ENCODE peak calls at places on chromosomes 11 and 22, in seven cellular contexts. One of them, this sample, is unnamed.

GRCh38 chr22:35173655-35174054 is 83.6 kb upstream of the HMGXB4 start:
- DNase-seq in uterus: no peak
- DNase-seq in H54: no peak
- DNase-seq in IMR-90: no peak
- DNase-seq in spleen: no peak
- DNase-seq in heart left ventricle: no peak
- DNase-seq in endothelial cell of umbilical vein: no peak
- DNase-seq in this sample: no peak

GRCh38 chr11:111778047-111778558 is 11.9 kb upstream of the PPP2R1B start:
- DNase-seq in uterus: no peak
- DNase-seq in H54: no peak
- DNase-seq in IMR-90: no peak
- DNase-seq in spleen: no peak
- DNase-seq in heart left ventricle: no peak
- DNase-seq in endothelial cell of umbilical vein: no peak
- DNase-seq in this sample: no peak

GRCh38 chr22:27851974-27852713 is 50.6 kb upstream of the MN1 start:
- DNase-seq in uterus: no peak
- DNase-seq in H54: no peak
- DNase-seq in IMR-90: peak; percentile 58
- DNase-seq in spleen: no peak
- DNase-seq in heart left ventricle: peak; percentile 54
- DNase-seq in endothelial cell of umbilical vein: no peak
- DNase-seq in this sample: no peak

GRCh38 chr11:116457336-116458007 is 315.3 kb downstream of the BUD13 start:
- DNase-seq in uterus: no peak
- DNase-seq in H54: no peak
- DNase-seq in IMR-90: no peak
- DNase-seq in spleen: no peak
- DNase-seq in heart left ventricle: no peak
- DNase-seq in endothelial cell of umbilical vein: no peak
- DNase-seq in this sample: no peak

GRCh38 chr22:38981659-38982007 is 514 bp upstream of the APOBEC3B start:
- DNase-seq in uterus: no peak
- DNase-seq in H54: no peak
- DNase-seq in IMR-90: no peak
- DNase-seq in spleen: no peak
- DNase-seq in heart left ventricle: no peak
- DNase-seq in endothelial cell of umbilical vein: no peak
- DNase-seq in this sample: no peak

GRCh38 chr11:74157169-74157568 is 13.6 kb downstream of the C2CD3 start:
- DNase-seq in uterus: no peak
- DNase-seq in H54: no peak
- DNase-seq in IMR-90: peak; percentile 55
- DNase-seq in spleen: no peak
- DNase-seq in heart left ventricle: no peak
- DNase-seq in endothelial cell of umbilical vein: no peak
- DNase-seq in this sample: no peak

GRCh38 chr11:121328213-121328966 is 35.8 kb downstream of the SC5D start:
- DNase-seq in uterus: no peak
- DNase-seq in H54: no peak
- DNase-seq in IMR-90: no peak
- DNase-seq in spleen: no peak
- DNase-seq in heart left ventricle: no peak
- DNase-seq in endothelial cell of umbilical vein: no peak
- DNase-seq in this sample: no peak

GRCh38 chr11:46336781-46337180 is 10.5 kb upstream of the DGKZ start:
- DNase-seq in uterus: no peak
- DNase-seq in H54: no peak
- DNase-seq in IMR-90: no peak
- DNase-seq in spleen: peak; percentile 85
- DNase-seq in heart left ventricle: no peak
- DNase-seq in endothelial cell of umbilical vein: no peak
- DNase-seq in this sample: no peak

GRCh38 chr11:93017821-93018690 is 48.6 kb downstream of the MTNR1B start:
- DNase-seq in uterus: no peak
- DNase-seq in H54: no peak
- DNase-seq in IMR-90: no peak
- DNase-seq in spleen: no peak
- DNase-seq in heart left ventricle: no peak
- DNase-seq in endothelial cell of umbilical vein: no peak
- DNase-seq in this sample: no peak

GRCh38 chr22:19174106-19175025 is 4.2 kb downstream of the SLC25A1 start:
- DNase-seq in uterus: no peak
- DNase-seq in H54: peak; percentile 72
- DNase-seq in IMR-90: peak; percentile 42
- DNase-seq in spleen: peak; percentile 90
- DNase-seq in heart left ventricle: peak; percentile 67
- DNase-seq in endothelial cell of umbilical vein: no peak
- DNase-seq in this sample: no peak

GRCh38 chr11:103898065-103898464 is 138.4 kb upstream of the DDI1 start:
- DNase-seq in uterus: no peak
- DNase-seq in H54: no peak
- DNase-seq in IMR-90: no peak
- DNase-seq in spleen: no peak
- DNase-seq in heart left ventricle: no peak
- DNase-seq in endothelial cell of umbilical vein: no peak
- DNase-seq in this sample: no peak

GRCh38 chr11:44806631-44807030 is 79.9 kb downstream of the TSPAN18 start:
- DNase-seq in uterus: no peak
- DNase-seq in H54: no peak
- DNase-seq in IMR-90: no peak
- DNase-seq in spleen: no peak
- DNase-seq in heart left ventricle: no peak
- DNase-seq in endothelial cell of umbilical vein: no peak
- DNase-seq in this sample: no peak

GRCh38 chr11:111851067-111851466 is 20.3 kb downstream of the ALG9 start:
- DNase-seq in uterus: no peak
- DNase-seq in H54: no peak
- DNase-seq in IMR-90: no peak
- DNase-seq in spleen: no peak
- DNase-seq in heart left ventricle: no peak
- DNase-seq in endothelial cell of umbilical vein: no peak
- DNase-seq in this sample: no peak

GRCh38 chr11:85595285-85595884 is 31.8 kb downstream of the DLG2 start:
- DNase-seq in uterus: no peak
- DNase-seq in H54: peak; percentile 10
- DNase-seq in IMR-90: peak; percentile 63
- DNase-seq in spleen: no peak
- DNase-seq in heart left ventricle: no peak
- DNase-seq in endothelial cell of umbilical vein: peak; percentile 50
- DNase-seq in this sample: no peak

GRCh38 chr11:117840881-117841581 is 16.5 kb upstream of the FXYD2 start:
- DNase-seq in uterus: peak; percentile 12
- DNase-seq in H54: no peak
- DNase-seq in IMR-90: no peak
- DNase-seq in spleen: no peak
- DNase-seq in heart left ventricle: peak; percentile 7
- DNase-seq in endothelial cell of umbilical vein: no peak
- DNase-seq in this sample: no peak

GRCh38 chr22:30890689-30891442 is 77.7 kb downstream of the MORC2 start:
- DNase-seq in uterus: no peak
- DNase-seq in H54: peak; percentile 23
- DNase-seq in IMR-90: peak; percentile 10
- DNase-seq in spleen: peak; percentile 74
- DNase-seq in heart left ventricle: peak; percentile 38
- DNase-seq in endothelial cell of umbilical vein: peak; percentile 19
- DNase-seq in this sample: peak; percentile 73

GRCh38 chr22:33472462-33473344 is 414.5 kb upstream of the SYN3 start:
- DNase-seq in uterus: no peak
- DNase-seq in H54: no peak
- DNase-seq in IMR-90: peak; percentile 47
- DNase-seq in spleen: no peak
- DNase-seq in heart left ventricle: no peak
- DNase-seq in endothelial cell of umbilical vein: no peak
- DNase-seq in this sample: no peak

GRCh38 chr11:45247433-45247832 is 38.7 kb downstream of the SYT13 start:
- DNase-seq in uterus: no peak
- DNase-seq in H54: no peak
- DNase-seq in IMR-90: no peak
- DNase-seq in spleen: no peak
- DNase-seq in heart left ventricle: no peak
- DNase-seq in endothelial cell of umbilical vein: no peak
- DNase-seq in this sample: no peak

GRCh38 chr11:14746857-14747256 is 103.3 kb downstream of the PDE3B start:
- DNase-seq in uterus: no peak
- DNase-seq in H54: no peak
- DNase-seq in IMR-90: no peak
- DNase-seq in spleen: no peak
- DNase-seq in heart left ventricle: no peak
- DNase-seq in endothelial cell of umbilical vein: no peak
- DNase-seq in this sample: no peak

GRCh38 chr11:66619080-66619554 is 2.7 kb downstream of the RBM14 start:
- DNase-seq in uterus: no peak
- DNase-seq in H54: no peak
- DNase-seq in IMR-90: peak; percentile 57
- DNase-seq in spleen: no peak
- DNase-seq in heart left ventricle: no peak
- DNase-seq in endothelial cell of umbilical vein: peak; percentile 56
- DNase-seq in this sample: no peak

GRCh38 chr22:30214703-30215405 is 31.7 kb downstream of the LIF start:
- DNase-seq in uterus: no peak
- DNase-seq in H54: no peak
- DNase-seq in IMR-90: no peak
- DNase-seq in spleen: peak; percentile 65
- DNase-seq in heart left ventricle: no peak
- DNase-seq in endothelial cell of umbilical vein: no peak
- DNase-seq in this sample: no peak

DNA sequence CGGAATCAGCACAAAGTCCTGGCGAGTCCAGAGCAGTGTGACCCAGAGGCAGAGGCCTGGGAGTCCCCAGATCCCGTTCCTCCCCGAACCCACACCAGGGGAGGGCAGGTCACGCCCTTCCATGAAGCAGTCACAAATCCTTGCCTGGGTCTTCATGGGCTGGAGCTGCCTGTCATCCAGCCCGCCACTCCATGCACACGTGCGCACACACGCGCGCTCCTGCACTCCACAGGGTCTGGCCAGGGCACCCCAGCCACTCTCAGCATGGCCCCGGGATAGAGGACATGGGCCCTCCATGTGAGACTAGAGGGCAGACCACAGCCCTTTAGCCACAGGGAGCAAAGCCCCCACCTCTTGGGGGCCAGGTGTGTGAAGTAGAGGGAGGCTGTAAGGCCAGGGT is 5.7 kb upstream of the TNFRSF13C start:
- DNase-seq in uterus: no peak
- DNase-seq in H54: no peak
- DNase-seq in IMR-90: no peak
- DNase-seq in spleen: peak; percentile 76
- DNase-seq in heart left ventricle: no peak
- DNase-seq in endothelial cell of umbilical vein: no peak
- DNase-seq in this sample: no peak
- TF ChIP-seq POLR2A in uterus: no peak
- TF ChIP-seq POLR2A in H54: no peak
- TF ChIP-seq POLR2A in IMR-90: no peak
- TF ChIP-seq POLR2A in spleen: no peak
- TF ChIP-seq POLR2A in heart left ventricle: no peak
- TF ChIP-seq POLR2A in endothelial cell of umbilical vein: no peak
- TF ChIP-seq POLR2A in this sample: no peak

DNA sequence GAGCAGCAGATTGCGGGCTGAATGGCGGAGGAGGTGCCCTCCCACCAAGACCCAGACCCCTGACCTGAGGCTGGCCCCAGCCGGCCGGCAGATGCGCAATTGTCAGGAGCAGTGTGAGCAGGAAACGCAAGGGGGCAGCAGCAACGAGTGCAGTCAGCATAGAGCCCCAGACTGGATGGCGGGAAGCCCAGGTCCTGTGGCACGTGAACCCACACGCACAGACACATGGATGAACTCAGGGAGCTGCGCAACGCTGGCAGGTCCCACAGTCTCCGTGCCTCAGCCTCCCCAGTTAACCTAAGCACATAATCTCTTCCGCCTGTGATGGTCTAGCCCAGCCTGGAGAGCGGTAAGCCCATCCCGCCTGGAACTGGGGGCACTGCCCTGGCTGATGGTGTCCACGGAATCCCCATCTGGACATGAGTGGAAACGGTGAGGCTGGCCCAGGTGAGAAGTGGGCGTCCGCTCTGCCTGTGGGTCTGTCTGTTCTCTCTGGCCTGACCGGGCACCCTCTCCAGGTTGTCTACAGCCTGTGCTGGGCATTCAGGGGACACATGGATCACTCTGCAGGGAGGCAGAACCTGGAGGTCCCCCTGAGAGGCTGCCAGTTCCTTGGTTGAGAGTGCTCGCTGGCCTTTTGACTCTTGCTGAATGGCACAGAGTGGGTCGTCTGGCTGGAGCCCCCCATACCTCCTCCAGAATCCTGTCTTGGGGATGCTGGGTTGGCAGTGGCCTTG is 626 bp upstream of the TBX10 start:
- DNase-seq in uterus: no peak
- DNase-seq in H54: no peak
- DNase-seq in IMR-90: peak; percentile 33
- DNase-seq in spleen: peak; percentile 87
- DNase-seq in heart left ventricle: peak; percentile 59
- DNase-seq in endothelial cell of umbilical vein: peak; percentile 36
- DNase-seq in this sample: peak; percentile 77
- TF ChIP-seq POLR2A in uterus: no peak
- TF ChIP-seq POLR2A in H54: no peak
- TF ChIP-seq POLR2A in IMR-90: no peak
- TF ChIP-seq POLR2A in spleen: no peak
- TF ChIP-seq POLR2A in heart left ventricle: no peak
- TF ChIP-seq POLR2A in endothelial cell of umbilical vein: no peak
- TF ChIP-seq POLR2A in this sample: no peak

GRCh38 chr11:60127311-60127811 is 38.9 kb downstream of the MS4A2 start:
- DNase-seq in uterus: no peak
- DNase-seq in H54: no peak
- DNase-seq in IMR-90: no peak
- DNase-seq in spleen: no peak
- DNase-seq in heart left ventricle: no peak
- DNase-seq in endothelial cell of umbilical vein: no peak
- DNase-seq in this sample: no peak
- TF ChIP-seq POLR2A in uterus: no peak
- TF ChIP-seq POLR2A in H54: no peak
- TF ChIP-seq POLR2A in IMR-90: no peak
- TF ChIP-seq POLR2A in spleen: no peak
- TF ChIP-seq POLR2A in heart left ventricle: no peak
- TF ChIP-seq POLR2A in endothelial cell of umbilical vein: no peak
- TF ChIP-seq POLR2A in this sample: no peak

GRCh38 chr11:57512646-57513445 is 2.7 kb downstream of the SLC43A1 start:
- DNase-seq in uterus: no peak
- DNase-seq in H54: no peak
- DNase-seq in IMR-90: no peak
- DNase-seq in spleen: no peak
- DNase-seq in heart left ventricle: no peak
- DNase-seq in endothelial cell of umbilical vein: no peak
- DNase-seq in this sample: no peak
- TF ChIP-seq POLR2A in uterus: no peak
- TF ChIP-seq POLR2A in H54: no peak
- TF ChIP-seq POLR2A in IMR-90: no peak
- TF ChIP-seq POLR2A in spleen: no peak
- TF ChIP-seq POLR2A in heart left ventricle: no peak
- TF ChIP-seq POLR2A in endothelial cell of umbilical vein: no peak
- TF ChIP-seq POLR2A in this sample: no peak

This sample was measured in GM12892.